ENCODE peak calls at places on chromosome 4, in four cellular contexts. U is IMR-90, E is tibial artery, Z is fibroblast of the aortic adventitia. G is an unnamed sample.

GRCh38 chr4:131337956-131338355 is 1811.1 kb upstream of the PCDH10 start:
- DNase-seq in U (no peak), E (no peak), Z (no peak), G (no peak)

GRCh38 chr4:42995343-42995944 is 102.9 kb downstream of the GRXCR1 start:
- DNase-seq in U (peak; percentile 22), E (no peak), Z (peak; percentile 46), G (peak; percentile 78)

GRCh38 chr4:16045687-16046086 is 38.1 kb downstream of the PROM1 start:
- DNase-seq in U (no peak), E (no peak), Z (no peak), G (no peak)

GRCh38 chr4:970046-970745 is 3.2 kb downstream of the DGKQ start:
- DNase-seq in U (no peak), E (no peak), Z (no peak), G (no peak)

GRCh38 chr4:2936773-2937145 is 26.4 kb downstream of the NOP14 start:
- DNase-seq in U (peak; percentile 58), E (peak; percentile 65), Z (peak; percentile 30), G (no peak)

GRCh38 chr4:90127223-90127705 is at the start of gene CCSER1:
- DNase-seq in U (peak; percentile 1), E (peak; percentile 76), Z (peak; percentile 4), G (peak; percentile 56)

GRCh38 chr4:13656569-13656988 is 29.1 kb upstream of the BOD1L1 start:
- DNase-seq in U (peak; percentile 74), E (no peak), Z (peak; percentile 87), G (peak; percentile 39)

GRCh38 chr4:114087596-114088230 is 108.3 kb upstream of the ARSJ start:
- DNase-seq in U (peak; percentile 87), E (no peak), Z (peak; percentile 83), G (no peak)

GRCh38 chr4:103075894-103076776 is at the start of gene SLC9B2:
- DNase-seq in U (peak; percentile 56), E (peak; percentile 79), Z (peak; percentile 77), G (peak; percentile 83)

GRCh38 chr4:183240581-183241321 is 79.3 kb downstream of the CLDN22 start:
- DNase-seq in U (no peak), E (no peak), Z (no peak), G (no peak)

GRCh38 chr4:63396269-63396668 is 1013.0 kb downstream of the TECRL start:
- DNase-seq in U (no peak), E (no peak), Z (no peak), G (no peak)

GRCh38 chr4:11416767-11417113 is 12.0 kb downstream of the HS3ST1 start:
- DNase-seq in U (no peak), E (no peak), Z (no peak), G (no peak)

GRCh38 chr4:177473991-177474390 is 31.8 kb upstream of the AGA start:
- DNase-seq in U (no peak), E (no peak), Z (no peak), G (no peak)

GRCh38 chr4:1533501-1534064 is 127.3 kb upstream of the NKX1-1 start:
- DNase-seq in U (peak; percentile 2), E (no peak), Z (no peak), G (peak; percentile 7)

GRCh38 chr4:41455215-41455614 is 82.7 kb upstream of the LIMCH1 start:
- DNase-seq in U (no peak), E (no peak), Z (peak; percentile 39), G (peak; percentile 72)

GRCh38 chr4:18444286-18444685 is 422.7 kb upstream of the LCORL start:
- DNase-seq in U (no peak), E (no peak), Z (no peak), G (no peak)